ENCODE peak calls at places on chromosomes 5 and 9, in five cellular contexts. N is IMR-90, E is HepG2, H is GM12878, S is K562. M is an unnamed sample.

GRCh38 chr9:29613773-29614172 is 2040.5 kb upstream of the C9orf72 start:
- DNase-seq in N (no peak), E (no peak), H (no peak), S (no peak), M (no peak)

GRCh38 chr5:9720361-9720760 is 90.2 kb upstream of the TAS2R1 start:
- DNase-seq in N (no peak), E (no peak), H (no peak), S (no peak), M (no peak)

GRCh38 chr9:126049088-126049487 is 277.5 kb upstream of the MVB12B start:
- DNase-seq in N (no peak), E (peak), H (no peak), S (no peak), M (no peak)

GRCh38 chr5:93886917-93887361 is 145.5 kb upstream of the POU5F2 start:
- DNase-seq in N (peak), E (no peak), H (no peak), S (no peak), M (no peak)

GRCh38 chr5:156824800-156825199 is 25.3 kb upstream of the PPP1R2B start:
- DNase-seq in N (peak), E (peak), H (no peak), S (no peak), M (peak)

GRCh38 chr5:11785771-11786342 is 118.4 kb downstream of the CTNND2 start:
- DNase-seq in N (no peak), E (no peak), H (no peak), S (no peak), M (no peak)

GRCh38 chr9:35976726-35977125 is 18.8 kb upstream of the OR2S2 start:
- DNase-seq in N (no peak), E (no peak), H (peak), S (no peak), M (no peak)

GRCh38 chr5:72860499-72860898 is 44.0 kb downstream of the TNPO1 start:
- DNase-seq in N (peak), E (no peak), H (no peak), S (no peak), M (no peak)

GRCh38 chr9:95197692-95198271 is 119.7 kb downstream of the FANCC start:
- DNase-seq in N (peak), E (no peak), H (no peak), S (no peak), M (no peak)

GRCh38 chr5:56415356-56415765 is 182.2 kb upstream of the ANKRD55 start:
- DNase-seq in N (peak), E (no peak), H (peak), S (peak), M (no peak)

GRCh38 chr9:75229605-75230332 is 141.5 kb downstream of the OSTF1 start:
- DNase-seq in N (no peak), E (peak), H (no peak), S (no peak), M (no peak)

GRCh38 chr9:91492237-91492636 is 68.6 kb upstream of the NFIL3 start:
- DNase-seq in N (no peak), E (no peak), H (no peak), S (no peak), M (no peak)

GRCh38 chr5:37777472-37778135 is 62.2 kb downstream of the GDNF start:
- DNase-seq in N (peak), E (no peak), H (no peak), S (no peak), M (no peak)

GRCh38 chr5:8756498-8757084 is 789.3 kb downstream of the SEMA5A start:
- DNase-seq in N (peak), E (no peak), H (no peak), S (no peak), M (peak)

GRCh38 chr9:119216891-119217290 is 152.3 kb downstream of the BRINP1 start:
- DNase-seq in N (no peak), E (no peak), H (no peak), S (no peak), M (no peak)

GRCh38 chr9:120617637-120617979 is 37.6 kb upstream of the CDK5RAP2 start:
- DNase-seq in N (peak), E (peak), H (no peak), S (no peak), M (no peak)

GRCh38 chr5:133363807-133364587 is 248.3 kb downstream of the FSTL4 start:
- DNase-seq in N (no peak), E (no peak), H (no peak), S (no peak), M (no peak)

GRCh38 chr9:109771084-109771483 is 8.9 kb upstream of the PALM2AKAP2 start:
- DNase-seq in N (peak), E (no peak), H (no peak), S (no peak), M (no peak)

GRCh38 chr5:79853676-79854418 is 137.2 kb downstream of the MTX3 start:
- DNase-seq in N (peak), E (peak), H (no peak), S (no peak), M (no peak)

GRCh38 chr5:1004598-1005361 is 3.8 kb upstream of the NKD2 start:
- DNase-seq in N (peak), E (no peak), H (no peak), S (peak), M (peak)

GRCh38 chr9:99105152-99106043 is 485 bp downstream of the TGFBR1 start:
- DNase-seq in N (peak), E (peak), H (no peak), S (peak), M (peak)

GRCh38 chr5:162939962-162940361 is 497.4 kb upstream of the CCNG1 start:
- DNase-seq in N (no peak), E (no peak), H (no peak), S (no peak), M (no peak)

GRCh38 chr5:157571357-157571827 is 4.2 kb downstream of the ADAM19 start:
- DNase-seq in N (peak), E (no peak), H (peak), S (no peak), M (no peak)

GRCh38 chr9:98455957-98456621 is 200.6 kb upstream of the TBC1D2 start:
- DNase-seq in N (peak), E (no peak), H (no peak), S (no peak), M (no peak)

GRCh38 chr5:134511796-134512660 is 13.4 kb upstream of the JADE2 start:
- DNase-seq in N (peak), E (peak), H (no peak), S (peak), M (no peak)

GRCh38 chr9:128419061-128419925 is 1.4 kb upstream of the CERCAM start:
- DNase-seq in N (peak), E (no peak), H (no peak), S (no peak), M (peak)

GRCh38 chr5:131720714-131721113 is 76.1 kb downstream of the FNIP1 start:
- DNase-seq in N (no peak), E (no peak), H (no peak), S (no peak), M (no peak)

DNA sequence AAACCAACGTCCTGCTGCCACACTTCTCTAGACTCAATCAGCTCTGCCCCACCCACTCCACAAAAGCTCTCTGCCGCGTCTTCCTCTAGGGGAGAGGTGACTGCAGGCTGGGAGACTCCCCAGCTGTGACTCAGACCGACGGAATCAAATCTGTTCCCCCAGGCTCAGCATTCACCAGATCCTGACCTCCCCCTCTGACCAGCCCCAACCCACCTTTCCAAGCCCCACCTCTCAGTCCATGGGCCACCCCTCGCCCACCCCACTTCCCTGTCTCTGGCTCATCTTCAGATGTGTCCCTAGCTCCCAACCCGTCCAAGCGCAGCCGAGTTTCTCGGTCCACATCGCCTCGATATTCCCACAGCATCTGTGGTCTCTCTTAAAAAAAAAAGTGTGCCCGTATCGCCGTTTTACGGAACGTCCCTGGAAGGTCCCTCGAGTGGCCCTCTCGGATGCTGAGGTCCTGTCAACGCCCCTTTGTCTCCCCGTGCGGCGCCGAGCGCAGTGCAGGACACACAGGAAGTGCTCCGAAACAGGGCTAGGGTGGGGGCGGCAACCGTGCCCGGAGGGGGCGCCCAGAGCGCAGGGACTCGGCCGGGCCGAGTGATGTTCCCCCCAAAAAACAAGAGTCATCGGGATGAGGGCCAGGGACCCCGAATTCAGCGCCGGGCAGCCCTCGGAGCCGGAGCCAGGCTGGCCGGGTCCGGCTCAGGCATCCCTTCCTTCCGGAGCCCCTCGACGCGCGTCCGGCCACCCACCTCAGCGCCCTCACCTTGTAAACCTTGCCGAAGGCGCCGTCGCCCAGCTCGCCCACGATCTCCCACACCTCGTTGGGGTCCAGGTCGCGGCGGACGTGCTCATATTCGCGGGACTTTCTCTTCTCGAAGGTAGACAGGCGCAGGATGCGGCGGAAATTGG is 649 bp downstream of the STK10 start:
- DNase-seq in N (peak), E (peak), H (no peak), S (peak), M (peak)
- TF ChIP-seq MXI1 in N (peak), E (no peak), H (no peak), S (no peak), M (peak)

DNA sequence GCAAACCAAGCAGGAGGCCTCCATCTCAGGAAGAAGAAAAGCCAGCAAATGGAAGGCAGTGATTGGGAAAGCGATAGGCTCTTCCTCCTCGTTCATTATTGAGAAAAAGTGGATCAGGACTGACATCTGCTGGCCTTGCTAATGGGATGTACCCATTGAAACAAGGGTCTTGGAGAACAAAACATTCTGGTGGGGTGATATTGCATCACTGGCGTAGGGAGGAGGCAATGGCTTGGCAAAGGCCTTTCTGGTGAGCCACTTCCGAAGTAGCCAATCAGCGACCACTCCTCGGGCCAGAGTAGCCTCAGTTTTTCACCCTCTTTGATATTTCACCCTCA is 86.7 kb upstream of the NFIB start:
- DNase-seq in N (peak), E (peak), H (no peak), S (peak), M (peak)
- TF ChIP-seq MXI1 in N (no peak), E (no peak), H (no peak), S (no peak), M (no peak)

GRCh38 chr5:168364151-168364661 is 72.8 kb downstream of the WWC1 start:
- DNase-seq in N (peak), E (no peak), H (no peak), S (no peak), M (no peak)

GRCh38 chr5:168366124-168366523 is 74.7 kb downstream of the WWC1 start:
- DNase-seq in N (peak), E (no peak), H (no peak), S (no peak), M (no peak)

GRCh38 chr5:168368854-168369253 is 77.4 kb downstream of the WWC1 start:
- DNase-seq in N (no peak), E (no peak), H (no peak), S (no peak), M (no peak)

GRCh38 chr5:168364738-168365550 is 73.5 kb downstream of the WWC1 start:
- DNase-seq in N (peak), E (peak), H (no peak), S (no peak), M (no peak)

GRCh38 chr5:168365581-168366081 is 74.2 kb downstream of the WWC1 start:
- DNase-seq in N (peak), E (peak), H (no peak), S (no peak), M (no peak)
- TF ChIP-seq MXI1 in N (no peak), E (no peak), H (no peak), S (no peak), M (no peak)

GRCh38 chr5:178740926-178741325 is 10.5 kb upstream of the ZNF354A start:
- DNase-seq in N (no peak), E (no peak), H (no peak), S (no peak), M (no peak)
- TF ChIP-seq MXI1 in N (no peak), E (no peak), H (no peak), S (no peak), M (no peak)

DNA sequence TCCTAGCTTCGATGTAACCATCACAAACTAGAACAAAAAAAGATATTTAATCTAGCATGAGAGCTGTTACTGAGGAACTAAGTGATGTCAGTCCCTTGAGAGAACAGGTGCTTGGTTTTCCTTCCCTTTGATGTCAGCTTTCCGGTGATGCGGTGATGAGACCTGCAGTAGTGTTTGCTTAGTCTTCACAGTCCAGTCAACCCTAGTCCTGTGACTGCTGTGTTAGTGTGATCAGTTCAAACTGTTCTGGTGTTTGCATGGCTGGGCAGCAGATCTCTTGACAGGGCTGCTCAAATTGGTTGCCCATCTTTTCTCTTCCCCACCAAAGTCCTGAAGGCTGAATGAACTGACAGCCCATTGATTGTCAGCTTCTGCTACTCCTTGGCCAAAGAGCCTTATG is 608.6 kb upstream of the DAB2 start:
- DNase-seq in N (no peak), E (no peak), H (peak), S (no peak), M (no peak)
- TF ChIP-seq MXI1 in N (no peak), E (no peak), H (no peak), S (no peak), M (no peak)

GRCh38 chr5:176901260-176902101 is 2.3 kb upstream of the HK3 start:
- DNase-seq in N (peak), E (no peak), H (peak), S (no peak), M (no peak)
- TF ChIP-seq MXI1 in N (no peak), E (no peak), H (no peak), S (no peak), M (no peak)

GRCh38 chr9:132834343-132834742 is 43.7 kb downstream of the AK8 start:
- DNase-seq in N (no peak), E (no peak), H (no peak), S (no peak), M (no peak)

GRCh38 chr9:132827366-132827765 is 50.7 kb downstream of the AK8 start:
- DNase-seq in N (no peak), E (no peak), H (no peak), S (no peak), M (no peak)

GRCh38 chr9:132828201-132828770 is 49.8 kb downstream of the AK8 start:
- DNase-seq in N (no peak), E (no peak), H (no peak), S (no peak), M (no peak)

GRCh38 chr9:132833451-132834130 is 44.5 kb downstream of the AK8 start:
- DNase-seq in N (no peak), E (no peak), H (no peak), S (no peak), M (peak)

GRCh38 chr9:132832171-132832570 is 45.9 kb downstream of the AK8 start:
- DNase-seq in N (no peak), E (no peak), H (no peak), S (no peak), M (no peak)
- TF ChIP-seq MXI1 in N (no peak), E (no peak), H (no peak), S (no peak), M (no peak)

DNA sequence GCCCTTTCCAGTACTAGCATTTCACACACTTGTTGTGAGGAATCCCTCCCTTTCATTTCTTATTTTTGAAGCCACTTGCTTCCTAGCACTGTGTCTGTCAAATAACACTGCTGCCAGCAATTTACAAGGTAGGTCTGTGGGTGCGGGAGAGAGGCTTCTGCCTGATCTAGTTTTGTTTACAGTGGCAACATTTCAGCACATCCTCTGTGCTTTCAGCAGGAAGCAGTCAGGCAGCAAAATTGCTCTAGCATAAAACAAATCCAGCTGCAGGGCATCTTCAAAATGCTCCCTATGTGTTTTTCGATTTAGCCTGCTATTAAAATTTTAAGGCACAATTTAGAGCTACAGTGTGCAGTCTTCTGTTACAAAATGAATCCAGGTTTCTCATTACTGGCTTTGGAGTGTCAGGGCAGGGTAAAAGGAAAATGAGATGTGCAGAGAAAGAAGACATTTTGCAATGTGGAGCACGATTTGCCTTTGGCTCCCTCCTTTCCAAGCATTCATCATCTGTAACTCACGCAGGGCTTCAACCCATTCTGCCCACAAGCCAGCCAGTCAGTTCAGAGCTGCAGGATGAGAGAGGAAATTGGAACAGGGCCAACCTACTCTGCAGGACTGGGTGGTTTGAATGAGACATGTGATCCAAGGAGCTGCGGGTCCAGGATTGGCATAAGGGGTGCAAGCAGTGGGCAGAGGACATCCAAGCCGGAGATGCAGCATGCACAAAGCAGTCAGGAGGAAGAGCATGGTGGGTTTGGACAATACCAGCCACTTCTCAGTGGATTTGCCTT is 143.4 kb upstream of the APC start:
- DNase-seq in N (no peak), E (no peak), H (no peak), S (no peak), M (peak)
- TF ChIP-seq MXI1 in N (no peak), E (no peak), H (no peak), S (no peak), M (no peak)

GRCh38 chr9:32579706-32580331 is 6.9 kb upstream of the NDUFB6 start:
- DNase-seq in N (peak), E (peak), H (no peak), S (peak), M (peak)
- TF ChIP-seq MXI1 in N (no peak), E (no peak), H (no peak), S (no peak), M (no peak)